ENCODE peak calls at places on chromosomes 5 and 9, in nine cellular contexts. G, U, E, B, S, L, M, Q and D are unnamed samples.

GRCh38 chr9:94885854-94886447 is 159.5 kb downstream of the AOPEP start:
- DNase-seq in L (no peak), Q (no peak), M (no peak), G (no peak), U (no peak), B (no peak), E (no peak), S (no peak), D (no peak)

GRCh38 chr5:94228791-94229190 is 389.6 kb downstream of the KIAA0825 start:
- DNase-seq in B (no peak), S (no peak), G (peak; percentile 45), M (no peak), U (no peak), Q (no peak), L (no peak), E (no peak), D (no peak)

GRCh38 chr5:160439205-160439600 is 17.5 kb downstream of the PTTG1 start:
- DNase-seq in S (peak; percentile 84), U (peak; percentile 95), Q (peak; percentile 57), E (peak; percentile 85), L (peak; percentile 94), M (peak; percentile 80), G (peak; percentile 76), B (peak; percentile 90), D (peak; percentile 47)

GRCh38 chr5:1288439-1289335 is 6.2 kb downstream of the TERT start:
- DNase-seq in L (no peak), E (no peak), B (no peak), Q (no peak), G (no peak), M (no peak), S (no peak), U (no peak), D (no peak)

GRCh38 chr5:26553079-26553478 is 485.3 kb downstream of the CDH9 start:
- DNase-seq in L (no peak), M (no peak), B (no peak), Q (no peak), U (no peak), S (peak; percentile 70), E (no peak), G (peak; percentile 56), D (no peak)

GRCh38 chr5:133664422-133664821 is 52.1 kb upstream of the FSTL4 start:
- DNase-seq in S (peak; percentile 51), Q (peak; percentile 64), L (no peak), E (no peak), U (no peak), G (peak; percentile 91), M (no peak), B (no peak), D (no peak)

GRCh38 chr5:86929123-86929766 is 311.5 kb downstream of the COX7C start:
- DNase-seq in E (no peak), L (no peak), Q (no peak), G (no peak), B (no peak), S (no peak), M (no peak), U (no peak), D (no peak)

GRCh38 chr5:137751869-137752491 is 2.2 kb downstream of the HNRNPA0 start:
- DNase-seq in E (peak; percentile 90), M (no peak), L (peak; percentile 20), S (peak; percentile 86), B (peak; percentile 28), Q (peak; percentile 65), G (peak; percentile 80), U (peak; percentile 19), D (no peak)

GRCh38 chr5:179371681-179372675 is 26.7 kb upstream of the ADAMTS2 start:
- DNase-seq in M (no peak), E (no peak), S (no peak), B (no peak), L (no peak), Q (peak; percentile 29), U (no peak), G (no peak), D (no peak)

GRCh38 chr5:179375236-179375685 is 30.0 kb upstream of the ADAMTS2 start:
- DNase-seq in U (no peak), M (no peak), E (no peak), S (peak; percentile 6), B (no peak), L (no peak), G (no peak), Q (no peak), D (no peak)

GRCh38 chr5:179373961-179374505 is 28.8 kb upstream of the ADAMTS2 start:
- DNase-seq in Q (no peak), G (no peak), U (no peak), S (no peak), E (no peak), M (no peak), L (no peak), B (no peak), D (no peak)

GRCh38 chr5:179374506-179375235 is 29.4 kb upstream of the ADAMTS2 start:
- DNase-seq in L (no peak), U (no peak), Q (no peak), B (no peak), G (no peak), M (no peak), E (no peak), S (no peak), D (no peak)

DNA sequence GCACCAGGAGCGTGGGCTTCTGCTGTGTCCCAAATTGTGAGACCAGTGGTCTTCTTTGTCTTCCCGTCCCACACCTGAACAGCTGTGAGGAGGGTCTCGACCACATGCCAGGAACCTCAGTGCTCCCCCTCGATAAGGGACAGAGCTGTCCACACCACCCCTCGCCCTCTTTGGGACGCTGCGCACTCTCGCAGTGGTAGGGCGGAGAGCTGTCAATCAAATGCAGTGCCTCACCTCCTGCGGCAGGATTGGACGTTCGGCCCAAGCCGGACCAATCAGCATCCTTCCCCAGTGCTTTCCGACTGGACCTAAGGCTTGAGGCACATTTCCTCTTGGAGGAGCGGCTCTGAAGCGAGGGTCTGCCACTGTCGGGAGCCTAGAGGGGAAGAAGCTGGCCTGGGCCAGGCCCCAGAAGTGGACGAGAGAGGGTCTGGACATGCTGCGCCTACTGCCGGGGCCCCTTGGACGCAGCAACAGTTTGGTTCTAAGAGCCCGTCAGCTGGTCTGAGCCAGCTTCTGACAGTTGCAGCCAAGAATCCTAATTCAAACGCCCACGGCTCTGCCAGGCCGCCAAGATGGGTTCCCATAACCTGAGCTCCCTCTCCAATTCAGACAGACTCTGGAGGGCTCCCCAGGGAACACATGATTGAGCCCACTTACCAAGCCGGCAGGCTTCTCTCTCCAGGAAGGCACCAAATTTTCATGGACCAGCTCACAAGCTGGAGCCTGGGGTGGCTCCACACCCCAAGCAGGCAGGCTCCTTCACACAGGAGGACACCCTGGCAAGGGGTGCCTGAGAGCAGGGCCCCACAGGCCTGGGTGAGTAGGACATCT is 28.1 kb upstream of the ADAMTS2 start:
- DNase-seq in M (no peak), L (no peak), S (no peak), E (no peak), U (no peak), Q (no peak), G (no peak), B (no peak), D (no peak)
- TF ChIP-seq CTCF in M (no peak), L (no peak), S (no peak), E (no peak), U (no peak), Q (no peak), G (no peak), B (no peak), D (no peak)

DNA sequence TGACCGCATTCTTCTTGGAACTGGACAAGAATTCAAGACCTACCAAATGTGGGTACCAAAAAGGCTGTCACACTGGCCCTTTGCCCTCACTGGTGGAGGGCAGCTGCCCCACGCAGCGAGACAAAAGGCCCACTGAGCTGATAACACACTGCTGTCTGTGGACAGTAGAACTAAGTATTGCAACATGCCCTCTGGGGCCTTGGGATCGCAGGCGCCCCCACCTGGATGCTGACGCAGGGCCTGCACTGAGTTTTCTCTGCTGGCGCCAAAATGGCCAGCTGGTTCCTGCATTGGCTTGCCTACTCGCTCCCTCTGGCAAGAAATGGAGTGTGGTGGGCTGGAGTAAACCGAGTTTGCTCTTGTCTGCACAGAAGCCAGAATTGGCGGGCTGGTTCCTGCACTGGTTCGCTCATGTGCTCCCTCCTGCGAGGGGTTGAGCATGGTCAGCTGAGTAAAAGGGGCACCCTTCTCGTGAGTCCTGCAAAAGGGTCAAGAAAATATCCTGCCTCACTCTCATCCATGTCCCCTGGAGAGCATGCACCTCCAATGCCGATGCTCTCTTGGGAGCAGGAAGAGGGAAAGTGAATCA is 55.7 kb downstream of the NXNL2 start:
- DNase-seq in E (no peak), S (peak; percentile 48), G (peak; percentile 31), L (no peak), B (no peak), U (peak; percentile 28), Q (no peak), M (no peak), D (no peak)
- TF ChIP-seq CTCF in E (no peak), S (no peak), G (no peak), L (no peak), B (no peak), U (no peak), Q (peak; percentile 55), M (no peak), D (peak; percentile 12)

DNA sequence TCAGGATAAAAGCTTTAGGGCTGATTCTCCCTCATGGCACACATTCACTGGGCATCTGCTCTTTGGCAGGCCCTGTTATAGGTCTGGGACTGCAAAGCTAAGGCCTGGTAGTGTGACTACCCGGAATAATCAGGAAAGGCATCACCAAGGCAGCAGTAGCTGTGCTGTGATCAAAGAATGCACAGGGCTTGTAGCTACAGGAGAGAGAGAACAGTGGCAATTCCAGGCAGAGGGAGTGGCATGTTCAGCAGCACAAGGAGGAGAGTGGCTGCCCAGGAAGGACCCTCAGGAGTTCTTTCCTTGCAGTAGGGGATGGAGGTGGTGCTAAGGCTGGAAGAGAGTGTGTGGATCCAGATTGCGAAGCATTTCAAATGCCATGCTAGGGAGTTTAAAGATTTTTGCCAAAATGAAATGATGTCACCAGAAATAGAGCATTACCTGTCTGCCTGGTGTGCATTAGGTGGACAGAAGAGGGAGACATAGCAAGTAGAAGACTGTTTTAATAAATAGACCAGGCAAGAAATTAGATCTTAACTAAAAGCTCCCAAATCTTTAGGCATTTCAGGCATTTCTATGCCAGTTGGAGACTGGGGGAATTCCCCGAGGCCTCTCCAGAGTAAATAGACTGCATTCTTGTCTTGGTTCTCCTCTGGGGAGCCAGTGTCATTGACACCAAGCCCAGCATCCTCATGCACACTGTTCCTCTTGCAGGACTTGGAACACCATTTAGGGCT is 69.1 kb downstream of the GPR21 start:
- DNase-seq in E (no peak), Q (peak; percentile 23), U (no peak), S (peak; percentile 6), B (no peak), M (no peak), G (peak; percentile 65), L (no peak), D (no peak)
- TF ChIP-seq CTCF in E (peak; percentile 19), Q (peak; percentile 65), U (peak; percentile 24), S (peak; percentile 23), B (peak; percentile 36), M (no peak), G (peak; percentile 54), L (no peak), D (peak; percentile 26)

GRCh38 chr9:123926986-123927385 is 2.9 kb downstream of the DENND1A start:
- DNase-seq in B (no peak), E (no peak), Q (no peak), L (no peak), G (no peak), U (no peak), M (no peak), S (no peak), D (no peak)

GRCh38 chr9:123929177-123929869 is 603 bp downstream of the DENND1A start:
- DNase-seq in L (peak; percentile 44), M (no peak), U (peak; percentile 39), B (no peak), S (peak; percentile 16), E (no peak), G (no peak), Q (no peak), D (peak; percentile 64)

GRCh38 chr9:123927625-123928308 is 2.2 kb downstream of the DENND1A start:
- DNase-seq in L (peak; percentile 33), B (peak; percentile 12), E (peak; percentile 68), S (peak; percentile 65), M (no peak), G (peak; percentile 50), U (no peak), Q (peak; percentile 27), D (no peak)

GRCh38 chr9:123929870-123930831 is at the start of gene DENND1A:
- DNase-seq in G (peak; percentile 86), M (peak; percentile 74), S (peak; percentile 85), B (peak; percentile 95), U (peak; percentile 93), E (peak; percentile 96), Q (peak; percentile 83), L (peak; percentile 94), D (peak; percentile 98)

GRCh38 chr9:123928471-123929176 is 1.3 kb downstream of the DENND1A start:
- DNase-seq in Q (peak; percentile 65), U (peak; percentile 23), S (peak; percentile 22), B (no peak), G (no peak), E (no peak), M (no peak), L (no peak), D (no peak)
- TF ChIP-seq CTCF in Q (peak; percentile 38), U (no peak), S (no peak), B (no peak), G (no peak), E (no peak), M (no peak), L (no peak), D (no peak)